ENCODE peak calls at places on chromosome 20, in nine cellular contexts. G is left colon; E is iPS-NIHi11; D is mesothelial cell of epicardium; M is stimulated activated CD4-positive, alpha-beta T cell treated with anti-CD3 and anti-CD28 coated beads, Interleukin-4, amount 100 ng/mL, for 24 hours; W is globus pallidus; V is lower leg skin; R is OCI-LY7; K is RPMI8226. C is an unnamed sample.

GRCh38 chr20:37243937-37244571 is 17.6 kb downstream of the GHRH start:
- DNase-seq in G (no peak), E (no peak), D (no peak), M (no peak), W (no peak), V (no peak), R (no peak), K (no peak), C (no peak)

GRCh38 chr20:62303327-62304226 is 780 bp downstream of the ADRM1 start:
- DNase-seq in G (no peak), E (no peak), D (peak), M (peak), W (no peak), V (no peak), R (peak), K (peak), C (no peak)

GRCh38 chr20:53839423-53840176 is 230.8 kb downstream of the BCAS1 start:
- DNase-seq in G (peak), E (no peak), D (no peak), M (peak), W (no peak), V (no peak), R (peak), K (peak), C (no peak)

GRCh38 chr20:5845686-5846651 is 95.8 kb downstream of the SHLD1 start:
- DNase-seq in G (no peak), E (no peak), D (no peak), M (no peak), W (no peak), V (no peak), R (no peak), K (no peak), C (no peak)

GRCh38 chr20:62938105-62938888 is at the start of gene GID8:
- DNase-seq in G (peak), E (peak), D (peak), M (peak), W (peak), V (no peak), R (peak), K (peak), C (no peak)

GRCh38 chr20:13277663-13278295 is 56.7 kb downstream of the ISM1 start:
- DNase-seq in G (no peak), E (no peak), D (no peak), M (no peak), W (no peak), V (peak), R (no peak), K (no peak), C (peak)

GRCh38 chr20:20895537-20895936 is 183.1 kb upstream of the RALGAPA2 start:
- DNase-seq in G (no peak), E (no peak), D (no peak), M (no peak), W (no peak), V (no peak), R (no peak), K (no peak), C (no peak)

GRCh38 chr20:52291109-52291508 is 99.5 kb upstream of the ZFP64 start:
- DNase-seq in G (no peak), E (no peak), D (no peak), M (no peak), W (no peak), V (no peak), R (no peak), K (no peak), C (no peak)

GRCh38 chr20:21656299-21657067 is 49.0 kb upstream of the PAX1 start:
- DNase-seq in G (no peak), E (no peak), D (no peak), M (no peak), W (no peak), V (no peak), R (no peak), K (no peak), C (no peak)

GRCh38 chr20:354298-354977 is 7.5 kb downstream of the NRSN2 start:
- DNase-seq in G (peak), E (peak), D (peak), M (peak), W (peak), V (peak), R (peak), K (peak), C (peak)